ENCODE peak calls at places on chromosome 20, in four cellular contexts. X is astrocyte of the spinal cord, U is ureter, V is HFFc6. C is an unnamed sample.

GRCh38 chr20:4858000-4858399 is 136.3 kb downstream of the PRND start:
- DNase-seq in X (no peak), U (no peak), V (no peak), C (no peak)

GRCh38 chr20:63701329-63702035 is 5.0 kb downstream of the TNFRSF6B start:
- DNase-seq in X (no peak), U (no peak), V (no peak), C (no peak)

GRCh38 chr20:43372051-43372450 is 85.6 kb upstream of the SRSF6 start:
- DNase-seq in X (no peak), U (no peak), V (no peak), C (no peak)

GRCh38 chr20:60632420-60633262 is 619.4 kb upstream of the CDH4 start:
- DNase-seq in X (no peak), U (no peak), V (no peak), C (no peak)

GRCh38 chr20:23120261-23120660 is 34.1 kb upstream of the CD93 start:
- DNase-seq in X (no peak), U (no peak), V (no peak), C (no peak)

GRCh38 chr20:20606046-20606445 is 106.4 kb downstream of the RALGAPA2 start:
- DNase-seq in X (no peak), U (no peak), V (no peak), C (no peak)

GRCh38 chr20:35319206-35320197 is 27.3 kb upstream of the FAM83C start:
- DNase-seq in X (peak), U (no peak), V (peak), C (no peak)

GRCh38 chr20:57811373-57812020 is 101.7 kb upstream of the PMEPA1 start:
- DNase-seq in X (peak), U (no peak), V (no peak), C (no peak)

GRCh38 chr20:24868959-24869358 is 80.1 kb upstream of the CST7 start:
- DNase-seq in X (no peak), U (no peak), V (no peak), C (no peak)

GRCh38 chr20:20364016-20364746 is 3.7 kb upstream of the INSM1 start:
- DNase-seq in X (no peak), U (no peak), V (no peak), C (no peak)

GRCh38 chr20:14333734-14334133 is 3.7 kb downstream of the FLRT3 start:
- DNase-seq in X (no peak), U (no peak), V (no peak), C (no peak)

C was measured in fibroblast of gingiva.